ENCODE peak calls at places on chromosomes 2 and 18, in six cellular contexts. H, D, P, S, E and G are unnamed samples.

GRCh38 chr2:20592106-20593071 is 58.5 kb downstream of the HS1BP3 start:
- DNase-seq in H (no peak), E (peak), D (peak), P (no peak), S (no peak), G (peak)

GRCh38 chr2:127700527-127701192 is 637 bp upstream of the SFT2D3 start:
- DNase-seq in E (peak), P (no peak), H (peak), D (peak), S (peak), G (peak)

GRCh38 chr2:120441744-120442471 is 96.0 kb downstream of the INHBB start:
- DNase-seq in P (no peak), D (no peak), H (no peak), S (no peak), E (peak), G (no peak)

GRCh38 chr18:79516441-79516931 is 120.8 kb downstream of the NFATC1 start:
- DNase-seq in P (no peak), H (no peak), D (no peak), E (no peak), S (no peak), G (no peak)

GRCh38 chr2:219446101-219446504 is 11.5 kb downstream of the SPEG start:
- DNase-seq in H (no peak), E (no peak), P (peak), D (no peak), S (no peak), G (peak)

GRCh38 chr2:45778720-45779171 is 127.3 kb downstream of the PRKCE start:
- DNase-seq in D (peak), H (peak), E (peak), S (peak), P (peak), G (peak)

GRCh38 chr2:9423922-9424272 is 443 bp downstream of the CPSF3 start:
- DNase-seq in S (no peak), D (peak), E (peak), P (peak), H (no peak), G (peak)

GRCh38 chr2:30631051-30631671 is 176.1 kb downstream of the CAPN13 start:
- DNase-seq in H (no peak), S (peak), E (no peak), D (peak), P (no peak), G (peak)

GRCh38 chr2:174873457-174873856 is 109.2 kb upstream of the CHRNA1 start:
- DNase-seq in D (no peak), H (no peak), E (no peak), P (no peak), S (no peak), G (no peak)

GRCh38 chr2:11379558-11379957 is 35.1 kb upstream of the ROCK2 start:
- DNase-seq in E (no peak), D (no peak), H (no peak), P (no peak), S (no peak), G (no peak)

GRCh38 chr2:150532883-150533282 is 45.4 kb upstream of the RND3 start:
- DNase-seq in D (no peak), H (no peak), S (no peak), E (no peak), P (no peak), G (no peak)

GRCh38 chr2:6826081-6826913 is 39.4 kb downstream of the CMPK2 start:
- DNase-seq in D (peak), P (peak), E (peak), S (peak), H (peak), G (peak)

GRCh38 chr2:156333274-156333950 is 891 bp upstream of the NR4A2 start:
- DNase-seq in E (no peak), D (peak), H (no peak), P (no peak), S (no peak), G (no peak)

GRCh38 chr2:7165736-7166135 is 248.5 kb downstream of the RNF144A start:
- DNase-seq in D (no peak), E (no peak), P (no peak), H (no peak), S (no peak), G (no peak)

GRCh38 chr2:40487592-40487991 is 35.7 kb upstream of the SLC8A1 start:
- DNase-seq in D (no peak), E (no peak), P (no peak), S (no peak), H (no peak), G (peak)

GRCh38 chr2:217652761-217653160 is 350.0 kb downstream of the TNS1 start:
- DNase-seq in D (no peak), S (no peak), P (no peak), H (no peak), E (no peak), G (no peak)

GRCh38 chr2:217606296-217606695 is 396.5 kb downstream of the TNS1 start:
- DNase-seq in S (no peak), H (no peak), E (no peak), P (no peak), D (no peak), G (no peak)

DNA sequence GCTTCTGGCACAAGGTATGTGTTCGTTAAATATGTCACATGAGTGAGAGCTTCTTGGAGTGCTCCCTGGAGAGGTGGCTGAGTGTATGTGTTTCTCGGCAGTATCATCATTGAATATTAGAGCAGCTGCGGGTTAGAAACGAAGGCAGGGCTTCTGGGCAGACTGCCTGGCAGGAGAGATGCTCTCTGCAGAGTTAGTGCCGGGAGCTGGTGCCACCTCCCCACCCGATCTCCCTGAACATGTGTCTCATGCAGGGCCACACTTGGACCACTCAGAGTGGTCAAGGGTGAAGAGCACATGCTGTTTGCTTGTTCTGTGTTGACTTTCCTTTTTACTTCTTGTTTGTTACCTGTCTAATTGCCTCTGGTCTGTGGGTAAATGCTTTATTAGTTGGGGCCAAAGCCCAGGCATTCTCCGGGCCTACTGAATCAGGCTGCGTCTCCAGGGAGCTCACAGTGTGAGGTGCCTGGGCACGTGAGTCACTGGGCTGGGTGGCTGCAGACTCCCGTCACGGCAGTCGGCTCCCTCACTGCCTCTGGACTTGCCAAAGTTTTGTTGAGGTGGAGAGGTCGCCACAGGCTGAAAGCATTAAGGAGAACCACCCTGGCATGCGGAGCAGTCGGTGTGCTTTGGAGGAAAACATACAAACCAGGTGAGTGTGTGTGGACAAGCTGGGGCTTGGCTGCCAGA is 246.7 kb downstream of the FHOD3 start:
- DNase-seq in H (no peak), P (no peak), D (no peak), S (no peak), E (no peak), G (no peak)
- TF ChIP-seq MYC in H (no peak), P (no peak), D (no peak), S (no peak), E (no peak), G (no peak)

GRCh38 chr2:134491796-134492441 is 226.9 kb downstream of the TMEM163 start:
- DNase-seq in D (no peak), S (no peak), E (peak), P (no peak), H (peak), G (peak)
- TF ChIP-seq MYC in D (no peak), S (no peak), E (no peak), P (no peak), H (no peak), G (no peak)

DNA sequence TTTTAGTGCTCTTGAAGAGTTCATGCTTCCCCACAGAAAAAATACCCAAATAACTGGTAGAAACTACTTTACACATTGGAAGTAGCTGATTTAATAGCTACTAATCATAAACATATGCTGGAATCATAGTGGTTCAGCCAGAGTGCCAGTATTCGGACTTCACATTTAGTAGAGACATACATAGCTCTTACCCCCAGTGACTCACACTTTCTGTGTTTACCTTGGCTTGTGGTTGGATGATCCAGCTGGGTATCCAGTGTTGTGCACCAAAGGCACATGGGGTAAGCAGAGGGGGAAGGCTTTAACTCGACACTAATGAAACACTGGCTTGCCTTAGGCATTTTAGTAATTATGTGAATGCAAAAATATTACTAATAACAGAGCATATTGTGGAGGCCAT is 18.1 kb downstream of the ARHGAP28 start:
- DNase-seq in S (no peak), D (no peak), E (no peak), H (no peak), P (peak), G (no peak)
- TF ChIP-seq MYC in S (no peak), D (no peak), E (no peak), H (no peak), P (no peak), G (no peak)

DNA sequence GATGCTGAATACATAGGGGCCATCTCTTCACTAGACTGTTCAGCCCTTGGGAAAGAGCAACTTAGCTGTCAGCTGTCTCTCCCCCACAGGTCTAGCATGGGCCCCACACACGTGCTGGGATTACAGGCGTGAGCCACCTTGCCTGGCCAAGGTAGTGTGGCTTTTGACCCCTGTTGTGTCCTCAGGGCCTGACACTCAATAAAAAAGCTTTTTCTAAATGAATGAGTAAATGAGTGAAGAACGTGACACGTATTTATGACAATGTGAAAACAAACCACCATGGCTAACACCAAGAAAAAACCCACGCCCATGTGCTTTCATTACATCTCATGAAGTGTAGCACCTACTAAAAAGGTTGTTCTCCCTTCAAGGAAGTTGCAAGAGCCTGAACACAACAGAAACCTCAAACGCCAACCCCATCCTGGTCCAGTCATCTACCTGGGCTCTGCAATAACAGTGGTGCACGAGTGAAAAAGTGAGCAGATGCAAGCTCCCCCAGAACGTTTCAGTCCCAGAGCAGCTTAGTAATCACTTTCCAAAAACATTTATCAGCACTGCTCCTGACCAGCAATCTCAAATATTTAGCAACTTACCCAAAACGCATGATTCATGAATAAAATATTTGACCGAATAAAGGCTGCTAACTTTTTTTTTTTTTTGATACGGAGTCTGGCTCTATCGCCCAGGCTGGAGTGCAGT is 3.4 kb downstream of the WDFY1 start:
- DNase-seq in P (peak), D (no peak), H (no peak), S (peak), E (no peak), G (no peak)
- TF ChIP-seq MYC in P (no peak), D (no peak), H (no peak), S (no peak), E (no peak), G (no peak)

GRCh38 chr2:98763209-98763951 is 32.4 kb upstream of the MGAT4A start:
- DNase-seq in H (no peak), S (no peak), D (no peak), E (no peak), P (no peak), G (no peak)

GRCh38 chr2:98761267-98761781 is 30.4 kb upstream of the MGAT4A start:
- DNase-seq in E (peak), D (no peak), S (no peak), P (peak), H (no peak), G (no peak)

GRCh38 chr2:98768765-98769476 is 38.0 kb upstream of the MGAT4A start:
- DNase-seq in H (no peak), D (no peak), P (peak), S (no peak), E (peak), G (no peak)

GRCh38 chr2:98761909-98762308 is 31.0 kb upstream of the MGAT4A start:
- DNase-seq in D (no peak), S (no peak), E (no peak), P (no peak), H (no peak), G (no peak)

DNA sequence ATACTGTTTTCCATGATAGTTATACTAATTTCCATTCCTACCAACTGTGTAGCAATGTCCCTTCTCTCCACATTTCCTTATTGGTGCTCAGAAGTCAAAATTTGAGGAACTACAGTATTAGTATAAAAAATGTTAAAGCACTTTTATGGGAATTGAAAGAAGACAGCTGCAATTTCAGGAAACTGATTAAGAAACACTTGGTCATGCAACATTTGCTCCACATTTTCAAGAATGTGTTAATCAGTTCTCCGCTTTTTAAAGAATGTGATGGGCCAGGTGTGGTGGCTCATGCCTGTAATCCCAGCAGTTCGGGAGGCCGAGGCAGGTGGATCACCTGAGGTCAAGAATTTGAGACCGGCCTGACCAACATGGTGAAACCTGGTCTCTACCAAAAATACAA is 33.6 kb upstream of the MGAT4A start:
- DNase-seq in P (no peak), E (no peak), H (no peak), D (no peak), S (no peak), G (peak)
- TF ChIP-seq MYC in P (no peak), E (no peak), H (no peak), D (no peak), S (no peak), G (no peak)

DNA sequence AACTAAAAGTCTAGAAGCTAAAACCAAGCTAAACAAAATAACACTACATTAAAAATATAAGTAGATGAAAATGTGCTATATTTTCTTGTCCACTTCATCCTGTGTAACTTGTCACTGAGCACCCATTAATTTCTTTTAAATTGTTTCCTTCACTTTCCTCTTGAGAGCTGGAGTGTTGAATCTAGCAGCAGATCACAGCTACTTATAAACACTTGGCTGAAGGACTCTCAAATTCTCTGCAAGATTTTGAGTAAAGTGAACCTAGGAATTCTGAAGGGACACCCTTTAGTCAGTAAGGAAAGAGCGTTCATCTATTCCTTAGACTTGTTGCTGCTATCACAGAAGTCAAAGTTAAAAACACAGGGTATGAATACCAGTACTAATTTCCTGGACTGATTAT is 1163.9 kb downstream of the DPP10 start:
- DNase-seq in H (no peak), S (no peak), D (no peak), E (no peak), P (no peak), G (no peak)
- TF ChIP-seq MYC in H (no peak), S (no peak), D (no peak), E (no peak), P (no peak), G (no peak)